ENCODE peak calls at places on chromosomes 5 and 9, in nine cellular contexts. X is HepG2, E is fibroblast of lung, D is mammary epithelial cell, U is astrocyte, T is DND-41, M is PC-3, I is SK-N-SH, V is trophoblast cell. R is an unnamed sample.

GRCh38 chr9:2260401-2261306 is 245.5 kb downstream of the SMARCA2 start:
- DNase-seq in M (peak), E (peak), V (no peak), D (peak), I (no peak), X (no peak), U (peak), T (no peak), R (no peak)

GRCh38 chr5:59496524-59497134 is 396.9 kb downstream of the PDE4D start:
- DNase-seq in D (no peak), E (peak), X (no peak), M (peak), T (peak), V (peak), I (no peak), U (no peak), R (no peak)

GRCh38 chr5:57383093-57383861 is 99.3 kb downstream of the ACTBL2 start:
- DNase-seq in X (peak), M (peak), D (peak), E (peak), U (peak), I (peak), V (peak), T (peak), R (peak)

GRCh38 chr9:131121346-131121745 is 4.0 kb upstream of the NUP214 start:
- DNase-seq in D (no peak), T (no peak), V (no peak), M (no peak), E (no peak), X (no peak), U (no peak), I (no peak), R (no peak)

GRCh38 chr5:172436874-172437369 is 17.4 kb downstream of the SH3PXD2B start:
- DNase-seq in T (no peak), I (no peak), E (no peak), D (no peak), U (no peak), X (no peak), V (no peak), M (no peak), R (no peak)

GRCh38 chr9:87876708-87877107 is 6.0 kb upstream of the SPATA31E1 start:
- DNase-seq in V (no peak), I (no peak), D (no peak), M (no peak), U (no peak), X (no peak), E (no peak), T (no peak), R (no peak)

GRCh38 chr9:37997636-37998374 is 71.2 kb downstream of the SHB start:
- DNase-seq in U (no peak), X (no peak), T (no peak), V (no peak), E (no peak), D (no peak), I (peak), M (no peak), R (no peak)

GRCh38 chr9:78267889-78268288 is 29.0 kb upstream of the PSAT1 start:
- DNase-seq in I (no peak), D (no peak), X (no peak), M (no peak), T (no peak), E (no peak), U (no peak), V (no peak), R (no peak)

GRCh38 chr5:55600536-55601208 is 65.9 kb upstream of the PLPP1 start:
- DNase-seq in U (peak), T (peak), X (no peak), D (no peak), I (peak), M (peak), E (peak), V (peak), R (no peak)

GRCh38 chr5:139658501-139658927 is 10.4 kb downstream of the CXXC5 start:
- DNase-seq in V (no peak), D (no peak), U (peak), I (no peak), M (no peak), T (no peak), E (no peak), X (no peak), R (no peak)

GRCh38 chr5:431001-431710 is 11.8 kb upstream of the EXOC3 start:
- DNase-seq in E (peak), D (no peak), U (no peak), I (peak), M (peak), V (peak), X (peak), T (peak), R (no peak)

GRCh38 chr9:88923653-88924284 is 67.5 kb upstream of the S1PR3 start:
- DNase-seq in D (no peak), M (no peak), U (no peak), V (peak), E (no peak), T (no peak), X (no peak), I (no peak), R (no peak)

GRCh38 chr5:39774597-39774996 is 349.8 kb upstream of the DAB2 start:
- DNase-seq in M (no peak), V (no peak), U (no peak), E (no peak), I (no peak), D (no peak), T (no peak), X (no peak), R (no peak)

GRCh38 chr5:134267366-134268018 is 41.6 kb upstream of the PPP2CA start:
- DNase-seq in E (peak), X (no peak), U (peak), I (no peak), V (no peak), M (peak), T (no peak), D (no peak), R (no peak)

GRCh38 chr9:130893250-130894101 is 3.1 kb downstream of the QRFP start:
- DNase-seq in I (peak), D (no peak), E (no peak), T (no peak), V (no peak), X (no peak), U (no peak), M (no peak), R (no peak)

GRCh38 chr5:84437673-84438315 is 53.1 kb upstream of the EDIL3 start:
- DNase-seq in I (no peak), T (no peak), D (peak), M (peak), E (peak), X (no peak), U (peak), V (no peak), R (peak)

GRCh38 chr5:134183481-134183880 is 6.7 kb upstream of the SKP1 start:
- DNase-seq in X (no peak), V (no peak), D (no peak), E (no peak), T (no peak), U (no peak), I (no peak), M (no peak), R (no peak)

GRCh38 chr5:29944327-29944726 is 1249.2 kb upstream of the CDH6 start:
- DNase-seq in I (no peak), E (no peak), U (no peak), D (no peak), T (no peak), X (no peak), M (peak), V (no peak), R (no peak)

GRCh38 chr9:27572566-27572917 is 739 bp downstream of the C9orf72 start:
- DNase-seq in E (peak), X (peak), V (peak), I (peak), U (peak), M (peak), D (peak), T (peak), R (peak)

GRCh38 chr5:126949475-126949874 is 80.9 kb downstream of the MARCHF3 start:
- DNase-seq in D (no peak), T (no peak), U (no peak), I (no peak), E (no peak), M (no peak), V (no peak), X (no peak), R (no peak)

GRCh38 chr9:98182889-98183599 is 9.4 kb downstream of the CORO2A start:
- DNase-seq in T (no peak), X (peak), U (no peak), D (no peak), E (no peak), M (no peak), V (no peak), I (no peak), R (no peak)

GRCh38 chr5:146962801-146963355 is 84.3 kb upstream of the PPP2R2B start:
- DNase-seq in X (no peak), T (no peak), I (no peak), D (peak), M (peak), V (no peak), U (peak), E (peak), R (no peak)

GRCh38 chr9:33884856-33885701 is 68.1 kb downstream of the UBE2R2 start:
- DNase-seq in V (no peak), T (no peak), E (peak), M (peak), I (peak), U (peak), D (no peak), X (no peak), R (no peak)

GRCh38 chr9:5596173-5596572 is 32.7 kb upstream of the RIC1 start:
- DNase-seq in I (no peak), D (no peak), X (no peak), T (no peak), E (no peak), M (no peak), V (no peak), U (no peak), R (no peak)

GRCh38 chr5:142097681-142098080 is 10.9 kb upstream of the NDFIP1 start:
- DNase-seq in U (no peak), M (peak), I (no peak), V (peak), T (no peak), D (peak), X (no peak), E (no peak), R (peak)

GRCh38 chr5:142095651-142096330 is 12.8 kb upstream of the NDFIP1 start:
- DNase-seq in E (no peak), T (peak), M (no peak), X (no peak), U (no peak), V (no peak), I (no peak), D (no peak), R (no peak)

GRCh38 chr9:34636791-34637355 is 714 bp downstream of the SIGMAR1 start:
- DNase-seq in T (peak), M (no peak), U (no peak), I (no peak), X (no peak), E (peak), D (no peak), V (no peak), R (no peak)

GRCh38 chr9:120383999-120384924 is 195.7 kb downstream of the CDK5RAP2 start:
- DNase-seq in X (peak), V (no peak), M (no peak), I (peak), U (peak), T (no peak), E (peak), D (no peak), R (no peak)

GRCh38 chr5:14397717-14398116 is 183.9 kb upstream of the OTULINL start:
- DNase-seq in M (peak), U (peak), T (no peak), I (no peak), D (peak), E (peak), X (no peak), V (no peak), R (no peak)

GRCh38 chr9:104872959-104873850 is 54.8 kb downstream of the ABCA1 start:
- DNase-seq in V (peak), X (peak), T (no peak), M (peak), U (peak), D (peak), E (peak), I (peak), R (peak)
- H2AFZ ChIP-seq in V (no peak), X (no peak), T (no peak), M (no peak), U (no peak), D (peak), E (no peak), I (no peak), R (no peak)

GRCh38 chr9:114157516-114158176 is 2.3 kb downstream of the COL27A1 start:
- DNase-seq in D (peak), E (no peak), X (no peak), T (no peak), V (peak), I (no peak), U (peak), M (no peak), R (no peak)
- H3K9ac ChIP-seq in D (no peak), E (no peak), X (no peak), T (no peak), V (no peak), I (no peak), U (peak), M (no peak), R (peak)

GRCh38 chr5:34415559-34416198 is 240.4 kb upstream of the RAI14 start:
- DNase-seq in M (no peak), D (no peak), I (no peak), T (no peak), X (no peak), E (peak), V (no peak), U (no peak), R (no peak)
- H2AFZ ChIP-seq in M (no peak), D (no peak), I (peak), T (no peak), X (no peak), E (no peak), V (no peak), U (no peak), R (no peak)

GRCh38 chr5:102638912-102639652 is 116.0 kb upstream of the PAM start:
- DNase-seq in X (no peak), I (no peak), T (no peak), E (no peak), U (peak), M (peak), V (no peak), D (no peak), R (no peak)

GRCh38 chr5:102638316-102638715 is 116.8 kb upstream of the PAM start:
- DNase-seq in V (no peak), I (no peak), E (no peak), X (no peak), D (no peak), M (peak), T (no peak), U (no peak), R (no peak)
- H3K9ac ChIP-seq in V (no peak), I (no peak), E (no peak), X (no peak), D (no peak), M (peak), T (no peak), U (no peak), R (no peak)

GRCh38 chr9:136964833-136965422 is 12.4 kb upstream of the PTGDS start:
- DNase-seq in E (no peak), D (no peak), I (no peak), V (no peak), U (no peak), M (no peak), X (no peak), T (no peak), R (no peak)

GRCh38 chr9:136963341-136963740 is 11.3 kb downstream of the LCN12 start:
- DNase-seq in X (no peak), U (no peak), E (no peak), I (no peak), M (no peak), T (no peak), V (no peak), D (no peak), R (no peak)

GRCh38 chr9:136963751-136964150 is 11.7 kb downstream of the LCN12 start:
- DNase-seq in U (no peak), V (peak), T (no peak), M (no peak), D (no peak), X (no peak), I (no peak), E (no peak), R (no peak)

GRCh38 chr9:136964171-136964689 is 12.2 kb downstream of the LCN12 start:
- DNase-seq in U (no peak), T (no peak), E (no peak), X (no peak), V (no peak), I (no peak), M (peak), D (no peak), R (no peak)

DNA sequence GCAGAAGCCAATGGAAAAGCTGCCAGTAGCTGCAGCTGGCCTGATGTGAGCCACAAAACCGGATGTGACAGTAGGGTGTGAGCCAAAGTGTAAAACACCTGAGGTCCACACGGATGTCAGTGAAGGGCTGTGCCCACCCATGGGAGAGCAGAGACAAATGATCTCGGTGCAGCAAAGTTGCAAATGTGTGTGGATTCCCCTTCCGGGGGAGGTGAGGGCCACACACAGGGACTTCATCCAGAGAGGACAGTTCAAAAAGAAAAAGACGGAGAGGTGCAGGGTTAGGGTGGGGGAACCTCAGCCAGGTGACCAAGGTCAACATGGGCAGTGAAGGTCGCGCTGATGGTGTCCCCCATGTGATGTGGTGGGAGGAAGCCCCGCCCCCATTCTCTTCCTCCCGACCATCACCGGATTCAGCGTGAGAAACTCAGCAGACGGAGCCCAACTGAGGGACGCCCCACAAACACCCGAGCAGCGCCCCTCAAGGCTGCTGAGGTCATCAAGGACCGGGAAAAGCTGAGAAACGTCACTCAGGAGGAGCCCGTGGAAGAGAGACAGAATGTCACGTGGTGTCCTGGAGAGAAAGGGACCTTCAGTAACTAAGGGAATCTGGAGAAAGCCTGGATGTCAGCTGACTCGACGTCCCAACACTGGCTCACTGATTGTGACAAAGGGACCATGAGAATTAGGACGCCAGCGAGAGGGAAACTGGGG is 11.4 kb upstream of the PTGDS start:
- DNase-seq in D (no peak), T (peak), M (no peak), U (no peak), I (no peak), V (no peak), E (no peak), X (no peak), R (no peak)
- H2AFZ ChIP-seq in D (peak), T (no peak), M (no peak), U (no peak), I (no peak), V (no peak), E (no peak), X (no peak), R (no peak)